ENCODE peak calls at places on chromosomes 2 and 18, in ten cellular contexts. M, A, N, Y, W, P, F, R, V and U are unnamed samples.

GRCh38 chr18:49447810-49448745 is 12.4 kb downstream of the DYM start:
- DNase-seq in P (no peak), F (peak), R (no peak), N (no peak), M (peak), Y (peak), A (peak), V (peak), W (peak), U (peak)

GRCh38 chr18:1648715-1649114 is 744.0 kb downstream of the ADCYAP1 start:
- DNase-seq in A (no peak), M (no peak), Y (no peak), V (no peak), P (no peak), R (no peak), W (no peak), N (peak), F (no peak), U (no peak)

GRCh38 chr18:76936877-76937276 is 114.5 kb downstream of the ZNF236 start:
- DNase-seq in V (no peak), F (no peak), A (no peak), P (no peak), N (no peak), W (no peak), M (no peak), Y (no peak), R (no peak), U (no peak)

GRCh38 chr2:45669109-45669508 is 17.6 kb downstream of the PRKCE start:
- DNase-seq in Y (peak), F (peak), M (no peak), A (peak), P (no peak), W (no peak), N (no peak), R (no peak), V (peak), U (peak)

GRCh38 chr2:67845557-67846114 is 217.2 kb downstream of the C1D start:
- DNase-seq in M (no peak), A (peak), P (no peak), F (no peak), R (no peak), W (no peak), V (no peak), Y (peak), N (no peak), U (no peak)

GRCh38 chr18:55844373-55844772 is 256.4 kb upstream of the TCF4 start:
- DNase-seq in A (peak), N (no peak), M (no peak), V (no peak), R (no peak), Y (no peak), P (no peak), F (peak), W (no peak), U (no peak)

GRCh38 chr2:132584976-132585817 is 84.8 kb downstream of the LYPD1 start:
- DNase-seq in V (no peak), F (no peak), M (no peak), W (no peak), N (no peak), R (no peak), P (no peak), A (no peak), Y (no peak), U (no peak)

GRCh38 chr2:82790277-82791021 is 1668.6 kb downstream of the SUCLG1 start:
- DNase-seq in P (peak), Y (peak), N (no peak), M (no peak), A (peak), R (no peak), W (no peak), F (peak), V (peak), U (peak)

GRCh38 chr2:95023222-95023597 is 2.3 kb upstream of the MAL start:
- DNase-seq in M (no peak), N (no peak), V (no peak), R (no peak), F (no peak), Y (no peak), P (no peak), A (no peak), W (peak), U (no peak)

DNA sequence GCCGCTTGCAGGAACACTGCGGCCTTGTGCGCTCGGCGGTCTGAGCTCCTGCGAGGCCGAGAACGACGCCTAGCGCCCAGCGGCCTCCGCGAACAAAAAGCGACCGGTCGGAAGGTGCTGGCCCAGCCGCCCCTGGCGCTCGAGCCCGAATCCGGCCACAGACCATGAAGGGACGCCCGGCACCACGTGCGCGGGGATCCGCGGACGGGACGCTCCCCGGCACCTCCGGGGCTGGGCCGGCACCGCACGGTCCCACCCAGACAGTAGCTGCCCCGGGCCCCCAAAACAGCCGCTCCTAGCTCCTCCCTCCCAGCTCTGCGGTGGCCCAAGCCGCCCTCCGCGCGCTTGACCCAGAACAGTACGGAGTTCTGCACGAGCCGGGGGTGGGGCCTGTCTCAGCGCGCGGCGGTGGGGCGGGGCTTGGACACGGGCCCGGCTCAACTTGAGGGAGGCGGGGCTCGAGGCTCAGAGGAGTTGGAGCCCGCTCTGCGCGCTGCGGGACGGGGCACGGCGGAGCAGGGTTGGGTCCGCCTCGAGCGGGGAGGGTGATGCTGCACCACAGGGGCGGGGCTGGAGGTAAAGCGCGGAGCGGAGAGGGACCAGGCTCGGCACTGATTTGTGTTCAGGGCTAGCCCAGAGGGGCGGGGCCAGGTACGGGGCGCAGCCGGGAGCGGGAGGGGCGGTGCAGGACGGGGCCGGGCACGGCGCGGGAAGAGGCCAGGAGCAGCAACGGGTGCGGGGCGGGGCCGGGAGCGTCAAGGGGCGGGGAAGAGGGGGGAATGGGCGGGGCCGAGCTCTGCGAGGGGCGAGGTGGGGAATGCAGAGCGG is 538 bp upstream of the IMPA2 start:
- DNase-seq in R (peak), Y (peak), A (peak), N (peak), V (peak), W (peak), M (peak), F (peak), P (peak), U (peak)
- TF ChIP-seq CTCF in R (no peak), Y (peak), A (peak), N (no peak), V (no peak), W (no peak), M (no peak), F (no peak), P (no peak), U (no peak)

GRCh38 chr2:189578272-189578671 is 2.3 kb downstream of the SLC40A1 start:
- DNase-seq in A (no peak), Y (no peak), W (no peak), V (no peak), F (no peak), R (no peak), N (no peak), M (no peak), P (no peak), U (no peak)

GRCh38 chr2:189579585-189579984 is 1.0 kb downstream of the SLC40A1 start:
- DNase-seq in N (no peak), R (no peak), P (no peak), M (no peak), F (peak), A (peak), V (peak), Y (peak), W (no peak), U (peak)

GRCh38 chr2:189576361-189576760 is 4.2 kb downstream of the SLC40A1 start:
- DNase-seq in A (no peak), Y (no peak), F (no peak), N (peak), R (peak), W (no peak), V (no peak), P (no peak), M (no peak), U (no peak)

GRCh38 chr2:189574793-189575475 is 5.7 kb downstream of the SLC40A1 start:
- DNase-seq in A (no peak), Y (peak), P (no peak), M (no peak), N (no peak), F (no peak), V (no peak), R (no peak), W (no peak), U (no peak)

GRCh38 chr2:189577108-189577507 is 3.5 kb downstream of the SLC40A1 start:
- DNase-seq in P (no peak), F (no peak), R (no peak), N (no peak), W (no peak), V (no peak), M (no peak), A (no peak), Y (no peak), U (no peak)
- H3K4me3 ChIP-seq in P (no peak), F (no peak), R (peak), N (peak), W (no peak), V (no peak), M (peak), A (no peak), Y (no peak), U (no peak)

DNA sequence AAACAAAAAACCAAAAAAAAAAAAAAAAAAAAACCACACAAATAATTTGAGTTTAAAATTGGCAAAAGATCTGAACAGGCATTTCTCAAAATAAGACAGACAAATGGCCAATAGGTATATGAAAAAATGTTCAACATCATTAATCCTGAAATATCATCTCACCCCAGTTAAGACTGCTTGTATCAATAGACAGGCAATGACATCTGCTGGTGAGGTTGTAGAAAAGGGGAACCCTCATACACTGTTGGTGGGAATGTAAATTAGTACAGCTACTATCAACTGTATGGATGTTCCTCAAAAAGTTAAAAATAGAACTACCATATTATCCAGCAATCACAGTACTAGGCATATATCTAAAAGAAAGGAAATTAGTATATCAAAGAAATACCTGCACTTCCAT is 523.1 kb downstream of the XIRP2 start:
- DNase-seq in P (no peak), V (peak), A (no peak), R (no peak), W (no peak), Y (no peak), M (no peak), F (no peak), N (no peak), U (no peak)
- TF ChIP-seq CTCF in P (no peak), V (no peak), A (peak), R (no peak), W (peak), Y (no peak), M (no peak), F (no peak), N (no peak), U (peak)

GRCh38 chr2:91477731-91478672 is 2786.5 kb downstream of the RPIA start:
- DNase-seq in A (no peak), Y (peak), P (peak), R (peak), W (no peak), F (no peak), M (no peak), N (no peak), V (peak), U (peak)
- H3K4me3 ChIP-seq in A (peak), Y (no peak), P (no peak), R (peak), W (no peak), F (peak), M (peak), N (peak), V (peak), U (peak)